ENCODE peak calls at places on chromosomes 16 and 17, in five cellular contexts. B is AG04450; K is dorsolateral prefrontal cortex; I is transverse colon; N is CD4-positive, alpha-beta memory T cell. R is an unnamed sample.

GRCh38 chr16:68299571-68300453 is 10.9 kb downstream of the SLC7A6OS start:
- DNase-seq in B (no peak), K (no peak), I (no peak), N (no peak), R (no peak)

GRCh38 chr17:63438092-63439051 is 7.7 kb downstream of the CYB561 start:
- DNase-seq in B (no peak), K (no peak), I (no peak), N (no peak), R (no peak)

GRCh38 chr17:62663304-62663703 is 35.8 kb downstream of the MRC2 start:
- DNase-seq in B (no peak), K (no peak), I (no peak), N (no peak), R (no peak)

GRCh38 chr16:22326771-22327445 is 29.7 kb downstream of the POLR3E start:
- DNase-seq in B (no peak), K (no peak), I (no peak), N (no peak), R (no peak)

GRCh38 chr17:75822119-75822799 is 21.9 kb downstream of the UNC13D start:
- DNase-seq in B (no peak), K (no peak), I (peak; percentile 53), N (peak; percentile 34), R (no peak)

GRCh38 chr16:20866161-20866772 is 33.9 kb downstream of the DCUN1D3 start:
- DNase-seq in B (no peak), K (peak; percentile 44), I (peak; percentile 17), N (no peak), R (no peak)

GRCh38 chr17:80348551-80349436 is 66.2 kb upstream of the ENDOV start:
- DNase-seq in B (no peak), K (no peak), I (no peak), N (no peak), R (no peak)

GRCh38 chr17:76528528-76529223 is 8.8 kb downstream of the CYGB start:
- DNase-seq in B (no peak), K (no peak), I (no peak), N (no peak), R (no peak)

GRCh38 chr16:85835956-85836705 is 36.6 kb downstream of the COX4I1 start:
- DNase-seq in B (no peak), K (no peak), I (no peak), N (no peak), R (no peak)

GRCh38 chr17:49746791-49747490 is 17.0 kb downstream of the FAM117A start:
- DNase-seq in B (no peak), K (no peak), I (peak; percentile 57), N (peak; percentile 59), R (no peak)

GRCh38 chr16:58127634-58128033 is 1.5 kb downstream of the CFAP20 start:
- DNase-seq in B (no peak), K (no peak), I (no peak), N (no peak), R (no peak)

GRCh38 chr17:37405955-37406634 is 541 bp downstream of the ACACA start:
- DNase-seq in B (no peak), K (no peak), I (no peak), N (no peak), R (no peak)

GRCh38 chr17:2700491-2701141 is 10.9 kb downstream of the CLUH start:
- DNase-seq in B (no peak), K (peak; percentile 16), I (no peak), N (no peak), R (no peak)

GRCh38 chr17:4476017-4476416 is 22.7 kb upstream of the SPNS2 start:
- DNase-seq in B (no peak), K (no peak), I (peak; percentile 34), N (no peak), R (no peak)

GRCh38 chr17:2347805-2348685 is 10.7 kb downstream of the SGSM2 start:
- DNase-seq in B (peak; percentile 72), K (peak; percentile 43), I (peak; percentile 54), N (no peak), R (no peak)

GRCh38 chr17:49676276-49676868 is 1.5 kb downstream of the SPOP start:
- DNase-seq in B (no peak), K (no peak), I (peak; percentile 14), N (peak; percentile 82), R (no peak)

GRCh38 chr16:27291722-27292240 is 22.0 kb upstream of the IL4R start:
- DNase-seq in B (no peak), K (no peak), I (no peak), N (no peak), R (no peak)

DNA sequence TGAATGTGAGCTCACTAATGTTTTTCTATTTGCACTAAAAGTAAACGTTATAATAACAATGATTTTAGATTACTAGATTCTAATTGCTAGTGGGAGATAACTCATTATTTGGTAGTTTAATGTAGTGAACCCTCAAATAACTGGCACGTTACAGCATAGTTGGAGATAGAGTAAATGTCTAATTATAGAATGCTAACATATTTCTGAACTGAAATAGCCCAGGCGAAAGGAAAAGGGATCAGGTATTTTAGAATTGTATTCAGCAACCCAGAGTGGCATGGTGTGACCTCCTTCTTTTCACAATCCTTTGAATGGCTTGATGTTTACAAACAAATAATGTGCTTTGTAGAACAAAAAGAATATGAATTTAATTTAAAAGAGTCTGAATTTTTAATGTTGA is 1221.2 kb downstream of the CDH8 start:
- DNase-seq in B (no peak), K (no peak), I (no peak), N (no peak), R (no peak)
- H3K27ac ChIP-seq in B (no peak overlapping the region), K (no peak overlapping the region), I (no peak overlapping the region), N (no peak overlapping the region), R (no peak overlapping the region)

DNA sequence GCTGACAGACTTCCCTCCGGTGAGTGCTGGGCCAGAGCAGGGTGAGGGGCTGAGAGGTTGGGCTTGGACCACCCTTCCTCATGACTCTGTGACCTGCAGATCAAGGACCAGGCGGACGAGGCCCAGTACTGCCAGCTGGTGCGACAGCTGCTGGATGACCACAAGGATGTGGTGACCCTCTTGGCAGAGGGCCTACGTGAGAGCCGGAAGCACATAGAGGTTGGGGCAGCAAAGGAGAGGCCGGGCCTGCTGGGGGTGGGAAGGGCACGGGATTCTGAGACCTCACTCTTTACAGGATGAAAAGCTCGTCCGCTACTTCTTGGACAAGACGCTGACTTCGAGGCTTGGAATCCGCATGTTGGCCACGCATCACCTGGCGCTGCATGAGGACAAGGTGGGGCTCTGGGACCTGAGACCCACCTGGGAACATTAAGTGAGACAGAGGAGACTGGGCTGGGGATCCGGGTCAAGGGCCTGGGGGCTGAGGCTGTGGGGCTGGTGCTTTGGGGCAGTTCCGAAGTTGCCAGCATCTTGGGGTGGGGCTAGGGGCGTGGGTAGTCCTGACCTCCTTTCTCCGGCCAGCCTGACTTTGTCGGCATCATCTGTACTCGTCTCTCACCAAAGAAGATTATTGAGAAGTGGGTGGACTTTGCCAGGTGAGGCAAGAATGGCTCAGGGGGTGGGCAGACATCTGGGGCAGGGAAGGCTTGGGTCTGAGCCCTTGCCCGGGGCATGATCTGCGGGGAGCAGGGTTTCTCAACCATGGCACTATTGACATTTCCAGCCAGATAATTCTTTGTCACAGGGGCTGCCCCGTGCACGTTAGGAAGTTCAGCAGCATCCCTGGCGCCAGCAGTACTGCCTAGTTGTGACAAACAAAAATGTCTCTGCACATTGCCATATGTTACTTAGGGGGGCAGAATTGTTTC is 2.2 kb downstream of the BCKDK start:
- DNase-seq in B (no peak), K (no peak), I (no peak), N (no peak), R (no peak)
- H3K27ac ChIP-seq in B (no peak overlapping the region), K (no peak overlapping the region), I (no peak overlapping the region), N (no peak overlapping the region), R (no peak overlapping the region)

GRCh38 chr17:1169913-1170312 is 9.9 kb downstream of the ABR start:
- DNase-seq in B (no peak), K (no peak), I (no peak), N (no peak), R (no peak)
- H3K27ac ChIP-seq in B (no peak overlapping the region), K (peak overlapping the region; percentile 19), I (no peak overlapping the region), N (no peak overlapping the region), R (no peak overlapping the region)

GRCh38 chr16:87946596-87947350 is 4.5 kb upstream of the BANP start:
- DNase-seq in B (no peak), K (no peak), I (no peak), N (no peak), R (no peak)

GRCh38 chr16:87948119-87948545 is 3.1 kb upstream of the BANP start:
- DNase-seq in B (no peak), K (no peak), I (no peak), N (no peak), R (no peak)

GRCh38 chr16:87942680-87943079 is 6.4 kb upstream of the CA5A start:
- DNase-seq in B (no peak), K (no peak), I (no peak), N (no peak), R (no peak)

GRCh38 chr16:87947356-87948118 is 3.7 kb upstream of the BANP start:
- DNase-seq in B (no peak), K (no peak), I (no peak), N (no peak), R (no peak)

DNA sequence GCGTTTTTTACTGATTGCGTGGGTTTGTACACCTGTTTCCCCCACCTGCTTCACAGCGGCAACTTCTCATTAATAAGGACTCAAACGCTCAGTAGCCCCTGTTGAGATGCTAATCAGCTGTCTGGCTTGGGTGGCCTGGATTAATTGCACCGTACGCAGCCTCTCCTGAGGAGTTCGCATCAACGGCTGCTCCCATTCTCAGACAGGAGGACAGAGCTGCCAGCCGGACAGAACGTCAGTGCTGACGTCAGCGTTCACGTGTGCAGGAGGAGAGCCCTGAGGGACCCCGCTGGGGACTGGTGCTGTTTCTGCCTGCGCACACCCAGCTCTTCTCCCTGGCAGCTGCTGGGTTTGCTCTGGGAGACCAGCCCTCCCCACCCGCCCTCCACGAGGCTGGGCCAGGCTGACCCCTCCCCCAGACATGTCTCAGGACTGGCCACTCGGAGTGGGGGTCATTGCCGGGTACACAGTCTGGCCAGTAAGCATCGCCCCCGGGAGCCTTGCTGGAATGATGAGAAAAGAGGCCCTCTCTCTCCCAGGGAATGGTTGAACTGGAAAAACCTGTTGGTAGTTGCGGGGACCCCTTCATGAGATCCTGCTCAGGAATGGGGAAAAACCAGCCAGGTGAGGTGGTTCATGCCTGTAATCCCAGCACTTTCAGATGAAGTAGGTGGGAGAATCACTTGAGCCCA is 5.7 kb upstream of the BANP start:
- DNase-seq in B (no peak), K (peak; percentile 85), I (peak; percentile 80), N (no peak), R (peak; percentile 64)
- H3K27ac ChIP-seq in B (no peak overlapping the region), K (peak overlapping the region; percentile 77), I (peak overlapping the region; percentile 81), N (no peak overlapping the region), R (peak overlapping the region; percentile 61)

R was measured in substantia nigra.